ENCODE peak calls at places on chromosomes 11 and 22, in six cellular contexts. U is H9, D is neuronal stem cell, H is IMR-90, Y is H1, S is mesenchymal stem cell. N is an unnamed sample.

GRCh38 chr11:118198370-118198769 is 21.9 kb upstream of the SCN2B start:
- DNase-seq in U (peak; percentile 77), D (no peak), H (peak; percentile 44), Y (peak; percentile 85), S (peak; percentile 55), N (peak; percentile 66)

GRCh38 chr11:8720868-8721739 is 38.5 kb downstream of the RPL27A start:
- DNase-seq in U (no peak), D (no peak), H (no peak), Y (no peak), S (peak; percentile 23), N (peak; percentile 87)

GRCh38 chr11:64767344-64768299 is 7.8 kb upstream of the PYGM start:
- DNase-seq in U (peak; percentile 90), D (peak; percentile 60), H (peak; percentile 60), Y (peak; percentile 95), S (peak; percentile 74), N (peak; percentile 92)

GRCh38 chr11:69010964-69011623 is 2.0 kb downstream of the MRGPRF start:
- DNase-seq in U (peak; percentile 84), D (peak; percentile 67), H (peak; percentile 77), Y (peak; percentile 88), S (peak; percentile 78), N (peak; percentile 74)

GRCh38 chr11:118922745-118923627 is 2.7 kb downstream of the BCL9L start:
- DNase-seq in U (peak; percentile 25), D (no peak), H (no peak), Y (peak; percentile 45), S (peak; percentile 14), N (no peak)

GRCh38 chr11:119491753-119492455 is 68.9 kb upstream of the THY1 start:
- DNase-seq in U (no peak), D (no peak), H (peak; percentile 12), Y (no peak), S (peak; percentile 17), N (peak; percentile 62)

GRCh38 chr11:34558673-34559072 is 45.1 kb upstream of the ELF5 start:
- DNase-seq in U (no peak), D (no peak), H (no peak), Y (no peak), S (no peak), N (peak; percentile 15)

GRCh38 chr11:96287796-96288439 is 55.1 kb downstream of the MAML2 start:
- DNase-seq in U (no peak), D (no peak), H (peak; percentile 62), Y (no peak), S (no peak), N (no peak)

GRCh38 chr22:32103648-32104326 is 55.3 kb downstream of the C22orf42 start:
- DNase-seq in U (no peak), D (no peak), H (peak; percentile 3), Y (no peak), S (peak; percentile 6), N (no peak)

GRCh38 chr22:32080904-32081303 is 37.8 kb downstream of the SLC5A1 start:
- DNase-seq in U (peak; percentile 47), D (peak; percentile 12), H (peak; percentile 47), Y (no peak), S (peak; percentile 40), N (peak; percentile 80)

GRCh38 chr22:41636467-41636866 is 15.4 kb downstream of the XRCC6 start:
- DNase-seq in U (no peak), D (no peak), H (peak; percentile 30), Y (no peak), S (no peak), N (no peak)

GRCh38 chr22:22408731-22409696 is 99.5 kb downstream of the ZNF280B start:
- DNase-seq in U (peak; percentile 57), D (peak; percentile 21), H (peak; percentile 4), Y (peak; percentile 69), S (peak; percentile 18), N (peak; percentile 57)

GRCh38 chr11:68584097-68584496 is 100.2 kb upstream of the GAL start:
- DNase-seq in U (peak; percentile 82), D (peak; percentile 56), H (peak; percentile 4), Y (peak; percentile 94), S (no peak), N (peak; percentile 86)

GRCh38 chr11:32420937-32421532 is 14.3 kb downstream of the WT1 start:
- DNase-seq in U (no peak), D (no peak), H (no peak), Y (no peak), S (no peak), N (peak; percentile 35)

GRCh38 chr22:25884121-25884520 is 142.1 kb downstream of the MYO18B start:
- DNase-seq in U (no peak), D (no peak), H (no peak), Y (no peak), S (no peak), N (no peak)

GRCh38 chr11:11480951-11481350 is 127.9 kb upstream of the CSNK2A3 start:
- DNase-seq in U (no peak), D (no peak), H (peak; percentile 38), Y (no peak), S (no peak), N (no peak)

GRCh38 chr11:17600316-17601205 is 53.5 kb downstream of the OTOG start:
- DNase-seq in U (no peak), D (no peak), H (no peak), Y (no peak), S (no peak), N (peak; percentile 30)

GRCh38 chr11:61273151-61274078 is 21.7 kb downstream of the VWCE start:
- DNase-seq in U (no peak), D (no peak), H (no peak), Y (no peak), S (no peak), N (no peak)

GRCh38 chr11:57763568-57763967 is 2.0 kb downstream of the CTNND1 start:
- DNase-seq in U (no peak), D (no peak), H (peak; percentile 53), Y (no peak), S (peak; percentile 69), N (peak; percentile 84)

GRCh38 chr11:32893091-32893946 is 708 bp downstream of the QSER1 start:
- DNase-seq in U (peak; percentile 68), D (peak; percentile 77), H (peak; percentile 26), Y (peak; percentile 80), S (peak; percentile 69), N (peak; percentile 87)

GRCh38 chr11:96388891-96389603 is 665 bp downstream of the CCDC82 start:
- DNase-seq in U (no peak), D (no peak), H (no peak), Y (no peak), S (peak; percentile 78), N (peak; percentile 84)

GRCh38 chr11:762421-763072 is 14.7 kb downstream of the GATD1 start:
- DNase-seq in U (peak; percentile 70), D (no peak), H (peak; percentile 74), Y (no peak), S (peak; percentile 75), N (peak; percentile 48)

GRCh38 chr22:21698430-21699329 is 32.9 kb downstream of the PPIL2 start:
- DNase-seq in U (peak; percentile 57), D (no peak), H (no peak), Y (no peak), S (peak; percentile 56), N (peak; percentile 14)

GRCh38 chr22:39972656-39973055 is 12.5 kb downstream of the TMA7B start:
- DNase-seq in U (no peak), D (no peak), H (no peak), Y (no peak), S (no peak), N (no peak)
- H3K23ac ChIP-seq in U (no peak overlapping the region), D (no peak overlapping the region), H (no peak overlapping the region), Y (no peak overlapping the region), S (no peak overlapping the region), N (no peak overlapping the region)

GRCh38 chr22:30829901-30830550 is 135.4 kb downstream of the OSBP2 start:
- DNase-seq in U (no peak), D (no peak), H (peak; percentile 97), Y (peak; percentile 42), S (no peak), N (no peak)

GRCh38 chr22:30832407-30832987 is 136.1 kb downstream of the MORC2 start:
- DNase-seq in U (no peak), D (no peak), H (no peak), Y (peak; percentile 39), S (no peak), N (no peak)

GRCh38 chr22:30830907-30831306 is 136.2 kb downstream of the OSBP2 start:
- DNase-seq in U (no peak), D (no peak), H (peak; percentile 97), Y (no peak), S (no peak), N (peak; percentile 30)

GRCh38 chr22:30837531-30837930 is 131.0 kb downstream of the MORC2 start:
- DNase-seq in U (no peak), D (no peak), H (no peak), Y (no peak), S (no peak), N (no peak)

GRCh38 chr22:30833328-30833727 is 135.2 kb downstream of the MORC2 start:
- DNase-seq in U (no peak), D (no peak), H (no peak), Y (no peak), S (no peak), N (no peak)
- H3K4me1 ChIP-seq in U (no peaks in the 10 kb centered on the region), D (peaks cover 2% of the 10 kb centered on the region), H (peaks cover 10% of the 10 kb centered on the region), Y (peaks cover 5% of the 10 kb centered on the region), S (peaks cover 1% of the 10 kb centered on the region), N (no peaks in the 10 kb centered on the region)

DNA sequence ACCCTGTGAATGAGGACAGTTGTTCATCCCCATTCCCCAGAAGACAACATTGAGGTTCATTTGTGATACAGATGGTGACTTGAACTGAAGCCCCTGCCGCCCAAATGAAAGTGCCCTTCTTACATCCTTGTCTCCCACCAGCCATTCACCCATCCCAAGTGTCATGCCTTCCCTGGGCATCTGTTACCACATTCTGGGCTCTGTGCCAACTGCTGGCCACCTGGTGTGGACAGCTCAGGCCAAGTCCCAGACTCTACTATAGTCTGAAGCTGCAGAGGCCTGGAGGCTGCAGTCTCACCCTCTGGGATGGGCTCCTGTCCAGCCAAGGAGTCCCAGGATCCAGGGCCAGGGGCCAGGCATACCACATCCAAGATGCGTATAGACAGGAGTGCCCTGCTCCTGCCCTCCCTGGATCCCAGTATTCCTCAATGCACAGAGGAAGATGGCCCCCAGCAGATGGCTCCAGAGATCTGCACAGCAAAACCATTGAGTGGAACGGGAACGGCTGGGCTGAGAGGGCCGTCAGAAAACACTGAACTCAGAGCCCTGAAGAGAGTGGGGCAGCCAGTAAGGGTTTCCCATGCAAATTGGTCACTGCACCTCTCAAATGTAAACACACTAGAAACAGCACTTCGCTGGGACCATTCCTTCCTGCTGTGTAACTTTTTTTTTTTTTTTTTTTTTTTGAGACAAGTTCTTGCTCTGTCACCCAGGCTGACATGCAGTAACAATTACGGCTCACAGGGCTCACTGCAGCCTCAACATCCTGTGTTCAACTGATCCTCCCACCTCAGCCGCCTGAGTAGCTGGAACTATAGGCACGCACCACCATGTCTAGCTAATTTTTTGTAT is 22.8 kb downstream of the ARRB1 start:
- DNase-seq in U (peak; percentile 84), D (peak; percentile 48), H (peak; percentile 81), Y (peak; percentile 65), S (peak; percentile 98), N (peak; percentile 86)
- H3K4ac ChIP-seq in U (no peak overlapping the region), D (no peak overlapping the region), H (peak overlapping the region; percentile 92), Y (peak overlapping the region; percentile 80), S (peak overlapping the region; percentile 7), N (peak overlapping the region; percentile 56)

DNA sequence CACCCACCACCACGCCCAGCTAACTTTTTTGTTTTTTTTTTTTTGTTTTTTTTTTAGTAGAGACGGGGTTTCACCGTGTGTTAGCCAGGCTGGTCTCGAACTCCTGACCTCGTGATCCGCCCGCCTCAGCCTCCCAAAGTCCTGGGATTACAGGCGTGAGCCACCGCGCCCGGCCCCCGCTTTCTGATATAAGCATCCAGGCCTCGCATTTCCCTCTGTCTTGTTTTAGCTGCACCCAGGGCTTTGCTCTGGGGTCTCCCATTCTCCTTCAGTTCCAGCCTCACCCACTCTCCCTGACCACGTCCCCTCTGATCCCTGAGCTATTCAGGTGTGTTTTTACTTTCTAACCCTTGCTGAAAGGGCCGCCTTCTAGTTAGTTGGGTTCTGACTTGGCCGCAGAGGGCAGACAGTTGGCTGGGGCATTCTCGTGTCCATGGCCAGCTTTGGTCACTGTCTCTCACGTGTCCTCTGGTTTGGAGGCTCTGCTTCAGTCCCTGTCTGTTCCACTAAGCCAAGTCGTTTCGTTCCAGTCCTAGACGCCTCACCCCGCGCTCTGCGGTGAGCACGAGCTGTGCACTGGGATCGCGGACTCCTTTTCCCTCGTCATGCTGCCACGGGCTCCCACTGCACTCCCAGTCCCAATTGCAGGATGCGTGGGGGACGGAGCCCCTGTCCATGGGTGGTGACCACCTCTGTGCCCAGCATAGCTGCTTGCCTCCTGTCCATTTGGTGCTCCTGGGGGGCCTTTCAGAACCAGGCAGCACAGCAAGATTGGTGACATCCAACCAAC is 6.0 kb upstream of the TNNT3 start:
- DNase-seq in U (no peak), D (no peak), H (no peak), Y (no peak), S (no peak), N (no peak)
- H3K23ac ChIP-seq in U (no peak overlapping the region), D (no peak overlapping the region), H (no peak overlapping the region), Y (no peak overlapping the region), S (no peak overlapping the region), N (no peak overlapping the region)